ENCODE peak calls at places on chromosomes 5 and 9, in six cellular contexts. D, N, F, T, X and V are unnamed samples. For H3K4me1, the result is how much of the 10 kb centered on the place peaks cover.

GRCh38 chr5:140321796-140322195 is 18.9 kb upstream of the PFDN1 start:
- DNase-seq in D (no peak), N (peak), F (peak), T (no peak), X (peak), V (peak)

GRCh38 chr5:116970318-116970717 is 395.7 kb upstream of the SEMA6A start:
- DNase-seq in D (no peak), N (no peak), F (no peak), T (no peak), X (no peak), V (no peak)

GRCh38 chr9:93292664-93293328 is 108.9 kb downstream of the WNK2 start:
- DNase-seq in D (no peak), N (no peak), F (no peak), T (no peak), X (no peak), V (no peak)

GRCh38 chr9:92617951-92618510 is 51.9 kb downstream of the IPPK start:
- DNase-seq in D (no peak), N (no peak), F (no peak), T (peak), X (no peak), V (no peak)

GRCh38 chr9:104872959-104873850 is 54.8 kb downstream of the ABCA1 start:
- DNase-seq in D (peak), N (peak), F (peak), T (no peak), X (peak), V (no peak)

GRCh38 chr5:67530609-67531255 is 334.1 kb upstream of the CD180 start:
- DNase-seq in D (no peak), N (no peak), F (no peak), T (no peak), X (no peak), V (no peak)

GRCh38 chr5:125189451-125190051 is 443.1 kb upstream of the ZNF608 start:
- DNase-seq in D (peak), N (no peak), F (no peak), T (no peak), X (no peak), V (no peak)

GRCh38 chr9:33250458-33250995 is 10.6 kb downstream of the SPINK4 start:
- DNase-seq in D (peak), N (no peak), F (no peak), T (no peak), X (peak), V (no peak)

GRCh38 chr5:106140101-106140500 is 1530.6 kb downstream of the EFNA5 start:
- DNase-seq in D (peak), N (no peak), F (no peak), T (no peak), X (no peak), V (no peak)

GRCh38 chr9:129028192-129028966 is at the start of gene SH3GLB2:
- DNase-seq in D (peak), N (peak), F (peak), T (peak), X (peak), V (peak)

GRCh38 chr9:122822056-122822455 is 6.3 kb downstream of the PDCL start:
- DNase-seq in D (no peak), N (no peak), F (no peak), T (no peak), X (no peak), V (no peak)

GRCh38 chr9:87991151-87991870 is 17.0 kb upstream of the CDK20 start:
- DNase-seq in D (no peak), N (no peak), F (no peak), T (no peak), X (no peak), V (no peak)

GRCh38 chr9:78565481-78565880 is 268.6 kb downstream of the PSAT1 start:
- DNase-seq in D (no peak), N (no peak), F (no peak), T (no peak), X (no peak), V (no peak)

GRCh38 chr5:158502686-158503085 is 597.0 kb downstream of the EBF1 start:
- DNase-seq in D (no peak), N (no peak), F (no peak), T (no peak), X (peak), V (peak)

GRCh38 chr9:29826421-29826820 is 2253.1 kb upstream of the C9orf72 start:
- DNase-seq in D (no peak), N (no peak), F (no peak), T (no peak), X (no peak), V (no peak)

GRCh38 chr5:131430794-131431193 is 166.9 kb downstream of the CDC42SE2 start:
- DNase-seq in D (peak), N (no peak), F (no peak), T (no peak), X (no peak), V (no peak)

GRCh38 chr5:178537467-178538381 is 52.5 kb downstream of the COL23A1 start:
- DNase-seq in D (no peak), N (no peak), F (no peak), T (no peak), X (no peak), V (no peak)

GRCh38 chr5:32909207-32909606 is 198.1 kb downstream of the NPR3 start:
- DNase-seq in D (peak), N (no peak), F (no peak), T (no peak), X (no peak), V (no peak)

GRCh38 chr9:20363233-20363632 is 259.1 kb downstream of the MLLT3 start:
- DNase-seq in D (no peak), N (no peak), F (no peak), T (no peak), X (no peak), V (no peak)

GRCh38 chr5:177154003-177154643 is 20.6 kb downstream of the NSD1 start:
- DNase-seq in D (peak), N (no peak), F (no peak), T (no peak), X (no peak), V (no peak)

GRCh38 chr9:84669008-84669292 is 579 bp upstream of the NTRK2 start:
- DNase-seq in D (no peak), N (no peak), F (no peak), T (no peak), X (no peak), V (no peak)

GRCh38 chr5:12023614-12024241 is 119.5 kb upstream of the CTNND2 start:
- DNase-seq in D (peak), N (no peak), F (no peak), T (no peak), X (no peak), V (no peak)

GRCh38 chr5:154985126-154985525 is 28.4 kb upstream of the KIF4B start:
- DNase-seq in D (no peak), N (no peak), F (no peak), T (no peak), X (no peak), V (no peak)

GRCh38 chr5:132103380-132103951 is 29.9 kb downstream of the CSF2 start:
- DNase-seq in D (peak), N (peak), F (peak), T (peak), X (peak), V (peak)

GRCh38 chr9:6930827-6931226 is 173.1 kb downstream of the KDM4C start:
- DNase-seq in D (peak), N (no peak), F (no peak), T (no peak), X (no peak), V (no peak)

GRCh38 chr9:70031141-70031545 is 12.5 kb upstream of the MAMDC2 start:
- DNase-seq in D (no peak), N (no peak), F (no peak), T (no peak), X (no peak), V (no peak)

GRCh38 chr5:123546657-123547056 is 34.7 kb downstream of the CSNK1G3 start:
- DNase-seq in D (no peak), N (no peak), F (no peak), T (no peak), X (no peak), V (no peak)

GRCh38 chr5:82004511-82004910 is 32.7 kb downstream of the ATG10 start:
- DNase-seq in D (peak), N (no peak), F (no peak), T (no peak), X (no peak), V (no peak)

GRCh38 chr9:104927216-104927911 is 591 bp downstream of the ABCA1 start:
- DNase-seq in D (peak), N (peak), F (peak), T (peak), X (peak), V (no peak)

GRCh38 chr5:34656001-34656699 is at the start of gene RAI14:
- DNase-seq in D (peak), N (peak), F (peak), T (no peak), X (peak), V (peak)

GRCh38 chr5:40453689-40454088 is 226.0 kb upstream of the PTGER4 start:
- DNase-seq in D (no peak), N (no peak), F (no peak), T (no peak), X (no peak), V (no peak)

DNA sequence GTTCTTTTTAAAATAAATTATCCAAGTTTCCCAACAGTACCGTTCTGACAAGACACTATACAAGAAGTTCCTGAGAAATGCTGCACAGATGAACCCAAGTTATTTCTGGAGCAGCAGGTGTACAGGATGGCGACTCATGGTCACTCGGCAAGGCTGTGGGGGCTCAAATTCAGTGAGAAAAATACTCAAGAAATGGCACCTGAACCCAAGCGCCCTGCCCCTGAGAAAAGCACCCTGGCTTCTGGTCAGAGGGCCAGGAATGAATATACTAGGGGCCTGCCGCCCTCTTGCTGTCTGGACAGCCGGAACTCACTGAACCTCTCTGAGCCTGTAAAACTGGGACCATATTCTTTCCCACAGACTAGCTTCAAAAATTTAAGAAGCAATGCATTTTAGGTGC is 1.6 kb downstream of the RAPGEF1 start:
- DNase-seq in D (no peak), N (no peak), F (no peak), T (no peak), X (no peak), V (no peak)
- H3K4me1 ChIP-seq in D (under half), N (half or more), F (half or more), T (half or more), X (under half), V (under half)

GRCh38 chr5:127840198-127840524 is 137.0 kb downstream of the CCDC192 start:
- DNase-seq in D (peak), N (no peak), F (no peak), T (no peak), X (no peak), V (no peak)

GRCh38 chr5:127840809-127841208 is 137.6 kb downstream of the CCDC192 start:
- DNase-seq in D (peak), N (no peak), F (no peak), T (no peak), X (no peak), V (no peak)

GRCh38 chr5:127839496-127840197 is 136.5 kb downstream of the CCDC192 start:
- DNase-seq in D (peak), N (no peak), F (no peak), T (no peak), X (no peak), V (no peak)

GRCh38 chr5:127838661-127839060 is 135.5 kb downstream of the CCDC192 start:
- DNase-seq in D (peak), N (no peak), F (no peak), T (no peak), X (no peak), V (no peak)

DNA sequence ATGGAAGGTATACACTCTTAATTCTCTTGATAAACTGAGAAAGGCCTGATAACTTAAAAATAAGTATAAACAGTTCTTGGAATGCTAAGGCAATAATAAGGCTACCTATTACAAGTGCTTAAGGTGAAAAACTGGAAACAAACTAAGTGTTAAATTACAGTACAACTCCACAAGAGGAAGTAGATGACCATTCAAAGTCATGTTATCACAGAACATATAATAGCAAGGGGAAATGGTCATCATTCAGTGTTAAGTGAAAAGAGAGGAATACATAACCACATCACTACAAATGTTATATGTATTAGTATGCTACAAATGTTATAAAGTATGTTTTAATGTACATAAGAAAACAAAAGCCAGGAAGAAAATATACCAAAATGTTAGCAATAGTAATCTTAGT is 135.9 kb downstream of the CCDC192 start:
- DNase-seq in D (no peak), N (no peak), F (no peak), T (no peak), X (no peak), V (no peak)
- H3K27ac ChIP-seq in D (no peak), N (no peak), F (no peak), T (no peak), X (no peak), V (no peak)

GRCh38 chr5:169162407-169162806 is 138.5 kb downstream of the SLIT3 start:
- DNase-seq in D (peak), N (no peak), F (no peak), T (no peak), X (no peak), V (no peak)
- TF ChIP-seq CTCF in D (no peak), N (no peak), F (no peak), T (no peak), X (no peak), V (no peak)

GRCh38 chr5:143214890-143215289 is 188.6 kb downstream of the NR3C1 start:
- DNase-seq in D (no peak), N (no peak), F (no peak), T (no peak), X (no peak), V (no peak)
- H3K4me1 ChIP-seq in D (under half), N (under half), F (under half), T (under half), X (under half), V (under half)